ENCODE peak calls at places on chromosome 10, in eight cellular contexts. L is psoas muscle, F is hepatocyte, I is neuronal stem cell, U is ovary, K is A549, C is uterus, B is iPS DF 6.9. W is an unnamed sample. For H3K4me1, the result is how much of the 10 kb centered on the place peaks cover.

GRCh38 chr10:74976565-74976964 is 134.9 kb upstream of the SAMD8 start:
- DNase-seq in L (no peak), F (no peak), I (no peak), U (no peak), K (no peak), C (no peak), B (no peak), W (no peak)

GRCh38 chr10:77319557-77319956 is 318.1 kb downstream of the KCNMA1 start:
- DNase-seq in L (peak), F (no peak), I (no peak), U (no peak), K (no peak), C (no peak), B (no peak), W (no peak)

GRCh38 chr10:69902835-69903535 is 101.3 kb downstream of the COL13A1 start:
- DNase-seq in L (peak), F (no peak), I (no peak), U (no peak), K (no peak), C (no peak), B (no peak), W (no peak)

GRCh38 chr10:47042199-47042473 is 130.9 kb downstream of the PTPN20 start:
- DNase-seq in L (no peak), F (no peak), I (no peak), U (no peak), K (no peak), C (no peak), B (no peak), W (no peak)

GRCh38 chr10:71927669-71928592 is 36.3 kb upstream of the CHST3 start:
- DNase-seq in L (no peak), F (no peak), I (no peak), U (no peak), K (peak), C (no peak), B (no peak), W (no peak)

GRCh38 chr10:86700851-86701617 is 32.7 kb downstream of the LDB3 start:
- DNase-seq in L (no peak), F (no peak), I (no peak), U (peak), K (no peak), C (no peak), B (no peak), W (no peak)

GRCh38 chr10:129865413-129865812 is 98.7 kb downstream of the EBF3 start:
- DNase-seq in L (no peak), F (no peak), I (no peak), U (no peak), K (no peak), C (no peak), B (no peak), W (no peak)

GRCh38 chr10:3069876-3070275 is 2.5 kb downstream of the PFKP start:
- DNase-seq in L (no peak), F (no peak), I (no peak), U (no peak), K (no peak), C (no peak), B (no peak), W (no peak)

GRCh38 chr10:61159253-61159652 is 215.3 kb upstream of the RHOBTB1 start:
- DNase-seq in L (no peak), F (no peak), I (no peak), U (no peak), K (no peak), C (no peak), B (no peak), W (no peak)

GRCh38 chr10:116183733-116184447 is 89.1 kb downstream of the GFRA1 start:
- DNase-seq in L (no peak), F (peak), I (no peak), U (no peak), K (no peak), C (no peak), B (no peak), W (peak)

GRCh38 chr10:122525788-122526187 is 34.8 kb upstream of the DMBT1 start:
- DNase-seq in L (no peak), F (peak), I (no peak), U (no peak), K (no peak), C (no peak), B (peak), W (no peak)

GRCh38 chr10:93757766-93758509 is at the start of gene LGI1:
- DNase-seq in L (no peak), F (peak), I (no peak), U (no peak), K (no peak), C (no peak), B (no peak), W (no peak)

GRCh38 chr10:20100157-20100556 is 283.9 kb downstream of the PLXDC2 start:
- DNase-seq in L (no peak), F (peak), I (no peak), U (no peak), K (no peak), C (no peak), B (no peak), W (no peak)

GRCh38 chr10:80443531-80443974 is 10.6 kb upstream of the TSPAN14 start:
- DNase-seq in L (no peak), F (no peak), I (no peak), U (no peak), K (no peak), C (no peak), B (no peak), W (no peak)

GRCh38 chr10:73899401-73899780 is 11.5 kb upstream of the PLAU start:
- DNase-seq in L (no peak), F (peak), I (no peak), U (no peak), K (no peak), C (no peak), B (no peak), W (no peak)

GRCh38 chr10:57654856-57655255 is 612.8 kb downstream of the IPMK start:
- DNase-seq in L (no peak), F (no peak), I (no peak), U (no peak), K (no peak), C (no peak), B (no peak), W (no peak)

GRCh38 chr10:100043796-100044195 is 34.0 kb upstream of the DNMBP start:
- DNase-seq in L (peak), F (peak), I (no peak), U (no peak), K (no peak), C (peak), B (no peak), W (peak)

GRCh38 chr10:3748484-3748883 is 36.5 kb downstream of the KLF6 start:
- DNase-seq in L (no peak), F (no peak), I (no peak), U (no peak), K (no peak), C (no peak), B (no peak), W (no peak)

GRCh38 chr10:97333601-97334369 is 744 bp downstream of the FRAT2 start:
- DNase-seq in L (peak), F (peak), I (no peak), U (peak), K (no peak), C (no peak), B (no peak), W (peak)

GRCh38 chr10:131314799-131315198 is 3.3 kb upstream of the TCERG1L start:
- DNase-seq in L (no peak), F (no peak), I (no peak), U (no peak), K (no peak), C (no peak), B (no peak), W (no peak)

GRCh38 chr10:44684641-44685040 is 226.5 kb upstream of the TMEM72 start:
- DNase-seq in L (no peak), F (no peak), I (no peak), U (no peak), K (no peak), C (no peak), B (no peak), W (no peak)

GRCh38 chr10:75499556-75499955 is 68.1 kb downstream of the LRMDA start:
- DNase-seq in L (no peak), F (no peak), I (no peak), U (no peak), K (no peak), C (no peak), B (no peak), W (no peak)

GRCh38 chr10:112243713-112244112 is 39.5 kb upstream of the TECTB start:
- DNase-seq in L (no peak), F (no peak), I (no peak), U (no peak), K (no peak), C (no peak), B (no peak), W (no peak)

GRCh38 chr10:48503293-48503911 is 101.5 kb downstream of the ARHGAP22 start:
- DNase-seq in L (no peak), F (no peak), I (no peak), U (no peak), K (no peak), C (no peak), B (no peak), W (no peak)

GRCh38 chr10:124063736-124064135 is 29.7 kb downstream of the CHST15 start:
- DNase-seq in L (no peak), F (peak), I (no peak), U (peak), K (peak), C (peak), B (no peak), W (peak)

GRCh38 chr10:72124984-72125383 is 36.6 kb upstream of the SPOCK2 start:
- DNase-seq in L (no peak), F (no peak), I (no peak), U (no peak), K (no peak), C (no peak), B (no peak), W (no peak)

GRCh38 chr10:71090801-71091200 is 121.6 kb upstream of the UNC5B start:
- DNase-seq in L (no peak), F (no peak), I (no peak), U (no peak), K (no peak), C (no peak), B (no peak), W (peak)

GRCh38 chr10:100374137-100374655 is 27.2 kb downstream of the SCD start:
- DNase-seq in L (no peak), F (no peak), I (no peak), U (no peak), K (peak), C (no peak), B (no peak), W (no peak)

GRCh38 chr10:98427011-98427515 is 12.1 kb upstream of the PYROXD2 start:
- DNase-seq in L (no peak), F (no peak), I (no peak), U (no peak), K (no peak), C (no peak), B (no peak), W (no peak)

GRCh38 chr10:110361800-110362456 is 57.2 kb upstream of the SMNDC1 start:
- DNase-seq in L (no peak), F (no peak), I (no peak), U (no peak), K (no peak), C (no peak), B (no peak), W (no peak)

GRCh38 chr10:88651131-88651541 is 13.1 kb upstream of the LIPF start:
- DNase-seq in L (no peak), F (peak), I (no peak), U (no peak), K (peak), C (no peak), B (no peak), W (no peak)

GRCh38 chr10:44369296-44369695 is 15.6 kb downstream of the CXCL12 start:
- DNase-seq in L (no peak), F (no peak), I (no peak), U (no peak), K (no peak), C (no peak), B (no peak), W (no peak)

GRCh38 chr10:124233546-124234138 is 140.2 kb upstream of the CHST15 start:
- DNase-seq in L (no peak), F (no peak), I (no peak), U (no peak), K (no peak), C (no peak), B (no peak), W (no peak)

DNA sequence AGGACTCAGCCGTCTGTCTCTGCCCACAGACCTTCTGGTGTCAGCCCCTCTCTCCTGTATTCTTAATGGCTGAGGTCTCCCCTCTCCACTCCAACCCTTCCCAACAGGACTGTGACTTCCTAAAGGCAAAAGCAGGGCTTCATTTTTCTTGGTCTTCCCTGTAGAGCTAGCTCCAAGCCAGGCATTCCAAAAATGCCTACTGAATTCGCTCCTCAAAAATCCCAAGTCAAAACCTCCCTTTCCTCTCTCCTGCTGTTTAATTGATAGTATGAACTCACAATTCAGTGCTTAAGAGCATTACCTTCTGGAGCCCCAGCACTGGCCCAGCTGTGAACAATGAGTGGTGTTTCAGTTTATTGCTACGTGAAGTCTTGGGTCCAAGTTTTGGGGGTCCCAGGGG is 628.4 kb downstream of the PARD3 start:
- DNase-seq in L (no peak), F (no peak), I (no peak), U (no peak), K (no peak), C (no peak), B (no peak), W (no peak)
- H3K4me3 ChIP-seq in L (no peak), F (no peak), I (no peak), U (no peak), K (no peak), C (no peak), B (no peak), W (no peak)

DNA sequence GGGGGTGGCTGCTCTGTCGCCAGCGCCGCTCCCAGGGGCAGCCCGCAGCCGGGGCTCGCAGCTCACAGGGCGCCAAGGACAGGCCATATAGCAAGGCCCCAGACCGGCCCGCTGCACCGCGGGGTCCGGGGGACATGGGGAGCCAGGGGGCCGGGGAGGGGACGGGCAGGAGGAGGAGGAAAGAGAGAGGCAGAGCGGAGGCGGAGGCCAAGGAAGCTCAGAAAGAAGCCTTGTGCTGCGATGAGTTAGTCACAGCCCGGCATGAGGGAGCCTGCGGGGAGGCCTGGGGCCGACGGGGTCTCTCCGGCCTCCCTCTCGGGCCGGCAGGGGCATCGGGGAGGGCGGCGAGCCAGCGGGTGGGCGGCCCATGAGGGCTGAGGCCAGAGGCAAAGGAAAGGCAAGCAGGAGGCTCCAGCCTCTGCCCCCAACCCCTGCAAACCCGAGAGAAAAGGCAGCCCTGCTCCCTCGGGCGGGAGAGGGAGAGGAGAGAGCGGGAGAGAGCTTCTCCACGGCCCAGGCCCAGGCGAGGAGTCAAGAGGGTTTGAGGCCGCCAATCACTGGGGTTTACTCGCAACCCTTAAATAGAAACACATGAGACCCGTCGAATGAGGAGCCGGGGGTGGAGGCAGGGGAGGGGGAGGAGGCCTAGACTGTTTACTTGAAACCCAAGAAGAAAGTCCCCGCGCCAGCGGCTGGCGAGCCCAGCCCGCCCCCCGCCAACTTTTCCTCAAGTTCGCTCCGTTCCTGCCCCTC is 167.9 kb downstream of the NEURL1 start:
- DNase-seq in L (peak), F (peak), I (peak), U (peak), K (no peak), C (peak), B (no peak), W (peak)
- H3K27ac ChIP-seq in L (peak), F (peak), I (peak), U (peak), K (no peak), C (peak), B (no peak), W (peak)

GRCh38 chr10:79193694-79194382 is 125.1 kb downstream of the ZMIZ1 start:
- DNase-seq in L (no peak), F (no peak), I (no peak), U (no peak), K (no peak), C (no peak), B (no peak), W (no peak)

GRCh38 chr10:79190740-79191261 is 122.0 kb downstream of the ZMIZ1 start:
- DNase-seq in L (no peak), F (no peak), I (no peak), U (no peak), K (no peak), C (no peak), B (no peak), W (no peak)

GRCh38 chr10:79191951-79192676 is 123.3 kb downstream of the ZMIZ1 start:
- DNase-seq in L (no peak), F (no peak), I (no peak), U (no peak), K (no peak), C (no peak), B (no peak), W (no peak)

GRCh38 chr10:79195091-79195923 is 126.5 kb downstream of the ZMIZ1 start:
- DNase-seq in L (peak), F (peak), I (peak), U (peak), K (peak), C (peak), B (peak), W (peak)

DNA sequence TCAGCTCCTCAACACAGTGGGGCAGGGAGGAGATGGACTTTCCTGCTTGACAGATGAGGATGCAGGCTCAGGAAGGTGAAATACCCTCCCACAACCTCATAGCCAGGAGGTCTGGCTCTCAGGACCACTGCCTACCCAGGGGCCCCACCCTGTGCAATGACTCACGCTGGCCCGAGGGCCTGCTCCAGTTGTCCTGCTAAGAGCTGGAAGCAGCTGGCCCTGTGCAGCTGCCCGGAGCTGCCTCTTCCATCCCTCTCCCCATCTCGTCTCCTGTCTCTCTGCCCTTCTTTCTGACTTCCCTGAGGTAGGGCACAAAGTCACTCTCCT is 123.9 kb downstream of the ZMIZ1 start:
- DNase-seq in L (peak), F (no peak), I (no peak), U (no peak), K (no peak), C (no peak), B (no peak), W (no peak)
- H3K4me1 ChIP-seq in L (under half), F (under half), I (under half), U (under half), K (half or more), C (under half), B (under half), W (under half)

GRCh38 chr10:30897547-30897946 is 134.1 kb downstream of the ZNF438 start:
- DNase-seq in L (no peak), F (no peak), I (no peak), U (no peak), K (no peak), C (no peak), B (no peak), W (no peak)

GRCh38 chr10:30897045-30897444 is 134.6 kb downstream of the ZNF438 start:
- DNase-seq in L (no peak), F (no peak), I (no peak), U (no peak), K (no peak), C (no peak), B (no peak), W (no peak)

GRCh38 chr10:30903397-30904138 is 128.1 kb downstream of the ZNF438 start:
- DNase-seq in L (no peak), F (no peak), I (no peak), U (no peak), K (no peak), C (no peak), B (no peak), W (no peak)

GRCh38 chr10:30898964-30899363 is 132.7 kb downstream of the ZNF438 start:
- DNase-seq in L (no peak), F (no peak), I (no peak), U (no peak), K (no peak), C (no peak), B (no peak), W (no peak)

GRCh38 chr10:30902621-30903396 is 128.9 kb downstream of the ZNF438 start:
- DNase-seq in L (peak), F (no peak), I (no peak), U (no peak), K (no peak), C (peak), B (no peak), W (no peak)
- H3K4me3 ChIP-seq in L (no peak), F (no peak), I (no peak), U (no peak), K (no peak), C (no peak), B (no peak), W (no peak)

W was measured in adrenal gland.